ENCODE peak calls at places on chromosomes 2 and 18, in seven cellular contexts. C is PC-9; T is A549; O is CD8-positive, alpha-beta T cell; A is IMR-90; R is stomach; P is HepG2. I is an unnamed sample.

GRCh38 chr18:5463390-5463789 is 80.4 kb downstream of the EPB41L3 start:
- DNase-seq in P (no peak), O (no peak), A (peak), T (no peak), C (no peak), R (no peak), I (peak)

GRCh38 chr2:98448441-98449145 is 3.9 kb downstream of the INPP4A start:
- DNase-seq in C (no peak), P (no peak), O (peak), T (no peak), A (no peak), R (no peak), I (no peak)

GRCh38 chr2:232331071-232331470 is 47.5 kb upstream of the ALPP start:
- DNase-seq in T (no peak), R (no peak), O (no peak), C (no peak), A (no peak), P (no peak), I (no peak)

GRCh38 chr2:29452036-29452435 is 336.8 kb downstream of the CLIP4 start:
- DNase-seq in C (no peak), R (no peak), P (no peak), T (no peak), O (no peak), A (no peak), I (no peak)

GRCh38 chr2:141341444-141341843 is 789.4 kb downstream of the LRP1B start:
- DNase-seq in P (no peak), A (peak), C (no peak), R (no peak), T (peak), O (no peak), I (no peak)

GRCh38 chr18:56083889-56084288 is 495.9 kb upstream of the TCF4 start:
- DNase-seq in C (no peak), R (no peak), A (peak), O (no peak), P (no peak), T (no peak), I (no peak)

GRCh38 chr2:223056656-223057418 is 4.8 kb downstream of the KCNE4 start:
- DNase-seq in O (no peak), P (no peak), T (no peak), R (no peak), A (peak), C (no peak), I (no peak)

GRCh38 chr2:170221317-170222288 is 43.7 kb downstream of the MYO3B start:
- DNase-seq in T (peak), A (peak), R (no peak), C (no peak), O (no peak), P (no peak), I (no peak)

GRCh38 chr2:72919414-72920316 is 2.3 kb downstream of the EMX1 start:
- DNase-seq in R (peak), O (no peak), T (no peak), A (no peak), C (no peak), P (no peak), I (no peak)

GRCh38 chr2:162677476-162677875 is 161.1 kb downstream of the KCNH7 start:
- DNase-seq in P (no peak), C (no peak), R (no peak), O (no peak), T (no peak), A (no peak), I (no peak)

GRCh38 chr2:37827455-37827854 is 97.6 kb upstream of the RMDN2 start:
- DNase-seq in P (peak), C (no peak), A (no peak), T (no peak), O (no peak), R (no peak), I (no peak)

GRCh38 chr2:79876430-79876829 is 363.6 kb downstream of the CTNNA2 start:
- DNase-seq in C (no peak), R (no peak), A (peak), P (peak), T (peak), O (no peak), I (no peak)

GRCh38 chr18:63299837-63300787 is 19.5 kb downstream of the BCL2 start:
- DNase-seq in P (no peak), T (no peak), C (no peak), R (no peak), A (peak), O (peak), I (no peak)

GRCh38 chr2:212958757-212959295 is 192.6 kb downstream of the IKZF2 start:
- DNase-seq in C (peak), R (no peak), O (no peak), T (no peak), P (no peak), A (peak), I (no peak)

GRCh38 chr2:206084468-206084869 is 1.5 kb downstream of the INO80D start:
- DNase-seq in A (peak), O (no peak), T (peak), R (peak), C (no peak), P (peak), I (no peak)

GRCh38 chr18:73835039-73835438 is 312.6 kb downstream of the FBXO15 start:
- DNase-seq in P (no peak), R (no peak), C (no peak), T (no peak), O (no peak), A (no peak), I (no peak)

GRCh38 chr2:119756837-119757236 is 2.9 kb upstream of the PTPN4 start:
- DNase-seq in O (no peak), R (peak), P (peak), A (peak), C (peak), T (no peak), I (peak)

GRCh38 chr2:63819256-63819655 is 22.4 kb upstream of the UGP2 start:
- DNase-seq in R (no peak), C (no peak), A (no peak), T (no peak), O (no peak), P (no peak), I (no peak)

GRCh38 chr2:174222154-174222553 is 26.2 kb downstream of the OLA1 start:
- DNase-seq in T (no peak), P (no peak), A (no peak), O (no peak), C (no peak), R (no peak), I (no peak)

GRCh38 chr18:49619792-49620191 is 57.9 kb downstream of the LIPG start:
- DNase-seq in R (no peak), O (no peak), T (no peak), P (no peak), C (no peak), A (no peak), I (no peak)

GRCh38 chr2:236535024-236535423 is 34.6 kb upstream of the ACKR3 start:
- DNase-seq in P (no peak), T (no peak), R (no peak), A (peak), C (no peak), O (no peak), I (no peak)

GRCh38 chr2:177165731-177166711 is 46.6 kb upstream of the HNRNPA3 start:
- DNase-seq in A (peak), O (no peak), R (no peak), C (peak), P (peak), T (peak), I (no peak)

GRCh38 chr18:70025580-70025979 is 77.9 kb upstream of the CD226 start:
- DNase-seq in P (no peak), O (no peak), R (no peak), C (no peak), A (no peak), T (no peak), I (no peak)

GRCh38 chr2:85695121-85695520 is 963 bp downstream of the GNLY start:
- DNase-seq in A (no peak), P (no peak), T (no peak), O (no peak), R (no peak), C (no peak), I (no peak)
- H3K4me3 ChIP-seq in A (no peak), P (no peak), T (no peak), O (peak), R (no peak), C (no peak), I (no peak)

GRCh38 chr2:160339726-160340125 is 139.7 kb upstream of the ITGB6 start:
- DNase-seq in T (no peak), P (no peak), A (no peak), O (no peak), C (no peak), R (no peak), I (no peak)

GRCh38 chr2:160336091-160336490 is 136.0 kb upstream of the ITGB6 start:
- DNase-seq in A (peak), R (no peak), P (no peak), O (no peak), C (no peak), T (no peak), I (no peak)

GRCh38 chr2:160337728-160338127 is 137.7 kb upstream of the ITGB6 start:
- DNase-seq in P (no peak), C (peak), O (no peak), A (no peak), R (no peak), T (no peak), I (no peak)

GRCh38 chr2:160339291-160339690 is 139.2 kb upstream of the ITGB6 start:
- DNase-seq in P (no peak), T (no peak), R (no peak), O (no peak), A (no peak), C (no peak), I (no peak)

DNA sequence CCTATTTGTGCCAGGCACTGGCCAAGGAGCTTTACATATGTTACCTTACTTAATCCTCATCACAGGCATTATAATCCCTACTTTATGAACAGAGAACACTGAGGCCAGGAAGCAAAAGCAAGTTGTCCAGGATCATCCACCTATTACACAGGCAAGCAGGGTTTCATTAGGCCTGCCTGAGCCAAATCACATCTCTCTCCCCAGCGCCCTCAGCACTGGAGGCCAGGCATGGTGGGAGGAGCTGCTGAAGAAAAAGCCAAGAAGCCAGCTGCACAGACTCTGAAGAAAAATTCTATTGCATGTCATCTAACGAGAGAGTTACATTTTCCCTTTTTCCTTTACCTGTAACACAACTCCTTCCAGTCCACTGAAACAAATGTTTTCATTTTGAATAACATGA is 138.8 kb upstream of the ITGB6 start:
- DNase-seq in A (peak), C (no peak), P (no peak), O (no peak), T (no peak), R (no peak), I (no peak)
- H3K27ac ChIP-seq in A (peak), C (no peak), P (no peak), O (no peak), T (peak), R (peak), I (no peak)

GRCh38 chr2:156175946-156176345 is 156.6 kb downstream of the NR4A2 start:
- DNase-seq in C (peak), P (no peak), O (no peak), R (no peak), T (no peak), A (no peak), I (no peak)
- TF ChIP-seq CTCF in C (no peak), P (no peak), O (no peak), R (no peak), T (no peak), A (no peak), I (no peak)

GRCh38 chr2:96204836-96205235 is 3.8 kb downstream of the STARD7 start:
- DNase-seq in R (no peak), T (no peak), A (no peak), P (no peak), O (no peak), C (no peak), I (no peak)
- H3K4me3 ChIP-seq in R (no peak), T (peak), A (no peak), P (no peak), O (no peak), C (no peak), I (peak)

DNA sequence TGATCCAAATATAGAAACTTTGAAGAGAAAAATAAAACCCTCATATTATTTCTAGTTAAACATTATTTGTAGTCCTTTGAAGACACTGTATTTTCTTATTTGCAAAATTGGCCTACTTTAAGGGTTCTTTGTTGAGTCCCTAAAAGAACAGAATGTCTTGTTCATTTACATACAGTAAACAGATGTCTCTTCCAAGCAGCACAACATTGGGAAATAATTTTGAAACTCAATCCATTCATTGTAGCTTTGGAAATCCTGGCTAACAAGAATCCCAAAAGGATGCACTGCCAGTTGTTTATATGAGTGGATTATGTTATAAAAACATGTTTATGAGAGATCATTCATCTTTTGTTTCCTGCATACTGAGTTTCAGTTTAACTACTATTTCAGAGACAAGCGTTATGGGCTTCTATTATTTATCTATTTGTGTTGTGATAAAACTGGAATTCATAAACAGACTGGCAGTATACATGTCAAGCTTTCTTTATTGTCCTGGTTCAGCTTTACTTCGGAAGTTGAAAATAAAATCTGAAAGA is 499.3 kb downstream of the PID1 start:
- DNase-seq in R (no peak), A (no peak), T (no peak), O (no peak), P (no peak), C (no peak), I (no peak)
- H3K27ac ChIP-seq in R (peak), A (no peak), T (no peak), O (no peak), P (no peak), C (no peak), I (no peak)

GRCh38 chr2:112723995-112724394 is 3.2 kb downstream of the NT5DC4 start:
- DNase-seq in A (no peak), O (no peak), C (no peak), R (no peak), P (no peak), T (no peak), I (no peak)

GRCh38 chr2:112726487-112727190 is 5.8 kb downstream of the NT5DC4 start:
- DNase-seq in C (peak), O (peak), P (peak), A (peak), R (peak), T (peak), I (peak)

GRCh38 chr2:112724611-112725525 is 4.0 kb downstream of the NT5DC4 start:
- DNase-seq in T (peak), O (no peak), C (no peak), P (peak), A (no peak), R (no peak), I (no peak)

GRCh38 chr2:112727276-112728028 is 6.6 kb downstream of the NT5DC4 start:
- DNase-seq in C (no peak), P (no peak), R (no peak), O (no peak), T (no peak), A (no peak), I (no peak)

DNA sequence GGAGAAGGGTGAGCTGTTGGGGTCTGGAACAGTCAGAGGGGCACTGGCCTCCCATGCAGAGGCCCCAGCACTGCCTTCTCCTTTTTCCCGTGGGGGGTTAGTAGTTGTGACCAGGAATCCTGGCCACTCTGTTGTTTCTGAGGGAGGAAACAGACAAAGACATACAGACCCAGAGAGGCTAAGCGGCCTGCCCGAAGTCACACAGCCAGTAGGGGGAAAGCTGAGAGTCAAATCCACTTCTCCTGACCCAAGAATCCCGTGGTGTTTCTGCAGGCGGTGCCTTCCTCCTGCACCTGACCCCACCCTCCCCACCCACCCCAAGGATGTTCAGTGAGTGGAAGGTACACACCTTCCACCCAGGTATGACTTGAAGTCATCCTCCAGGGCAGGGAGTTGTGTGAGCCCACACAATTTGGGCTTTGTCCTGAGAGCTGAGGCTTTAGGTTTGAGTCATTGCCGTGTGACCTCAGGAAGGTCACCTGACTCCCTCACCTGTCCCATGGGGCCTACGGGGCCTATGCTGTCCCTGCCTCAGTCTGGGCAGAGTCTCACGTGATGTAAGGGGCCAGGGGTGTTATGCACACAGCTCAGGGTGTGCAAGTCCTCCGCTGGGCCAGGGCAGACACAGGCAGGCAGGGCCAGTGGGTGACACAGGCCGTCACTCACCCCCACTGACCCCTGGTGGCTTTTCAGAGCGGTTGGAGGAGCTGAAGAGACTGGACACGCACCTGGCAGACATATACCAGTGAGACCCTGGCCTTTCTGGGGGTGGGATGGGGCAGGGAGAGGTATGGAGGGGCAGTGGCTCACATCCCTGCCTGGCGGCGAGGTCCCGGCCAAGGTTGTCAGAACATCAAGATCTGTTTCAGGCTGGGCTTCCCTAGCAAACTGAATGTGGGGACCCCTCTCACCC is 5.0 kb downstream of the NT5DC4 start:
- DNase-seq in T (no peak), R (no peak), O (no peak), A (no peak), C (peak), P (peak), I (no peak)
- TF ChIP-seq CTCF in T (no peak), R (no peak), O (no peak), A (no peak), C (no peak), P (peak), I (no peak)

GRCh38 chr2:229270551-229271410 is at the start of gene PID1:
- DNase-seq in R (no peak), O (no peak), P (no peak), T (peak), A (peak), C (no peak), I (no peak)
- H3K4me3 ChIP-seq in R (peak), O (no peak), P (peak), T (peak), A (peak), C (peak), I (peak)

GRCh38 chr2:209823484-209823883 is 51.9 kb downstream of the UNC80 start:
- DNase-seq in O (no peak), C (no peak), P (no peak), R (no peak), A (no peak), T (no peak), I (no peak)

GRCh38 chr2:209817818-209818420 is 46.3 kb downstream of the UNC80 start:
- DNase-seq in A (no peak), O (no peak), T (no peak), P (no peak), R (no peak), C (no peak), I (no peak)

GRCh38 chr2:209824391-209824790 is 52.8 kb downstream of the UNC80 start:
- DNase-seq in O (no peak), C (no peak), P (no peak), R (no peak), A (no peak), T (no peak), I (no peak)

GRCh38 chr2:209818939-209819338 is 47.3 kb downstream of the UNC80 start:
- DNase-seq in C (no peak), R (no peak), T (no peak), P (no peak), A (no peak), O (no peak), I (no peak)
- H3K27ac ChIP-seq in C (no peak), R (no peak), T (no peak), P (no peak), A (no peak), O (no peak), I (no peak)

I was measured in thoracic aorta.